ENCODE peak calls at places on chromosome 6, in eight cellular contexts. M, Q, S, Y, Z, G, U and K are unnamed samples.

GRCh38 chr6:126064257-126064993 is 78.1 kb downstream of the TRMT11 start:
- DNase-seq in M (no peak), Q (no peak), S (no peak), Y (no peak), Z (no peak), G (no peak), U (no peak), K (no peak)

GRCh38 chr6:116111552-116112528 is 11.2 kb downstream of the NT5DC1 start:
- DNase-seq in M (peak), Q (peak), S (no peak), Y (no peak), Z (no peak), G (no peak), U (no peak), K (no peak)

GRCh38 chr6:88114838-88115237 is 51.3 kb downstream of the CNR1 start:
- DNase-seq in M (peak), Q (no peak), S (no peak), Y (no peak), Z (no peak), G (no peak), U (no peak), K (no peak)

GRCh38 chr6:133051264-133051663 is 189.9 kb upstream of the EYA4 start:
- DNase-seq in M (no peak), Q (no peak), S (no peak), Y (no peak), Z (no peak), G (no peak), U (no peak), K (no peak)

GRCh38 chr6:118899948-118900347 is 6.0 kb downstream of the ASF1A start:
- DNase-seq in M (no peak), Q (peak), S (no peak), Y (no peak), Z (no peak), G (no peak), U (no peak), K (no peak)

GRCh38 chr6:141164042-141164748 is 968.5 kb upstream of the GJE1 start:
- DNase-seq in M (no peak), Q (no peak), S (no peak), Y (no peak), Z (no peak), G (no peak), U (no peak), K (no peak)

GRCh38 chr6:139550361-139550760 is 175.9 kb upstream of the CITED2 start:
- DNase-seq in M (no peak), Q (no peak), S (no peak), Y (no peak), Z (no peak), G (no peak), U (no peak), K (no peak)

GRCh38 chr6:161486903-161487531 is 213.2 kb upstream of the AGPAT4 start:
- DNase-seq in M (no peak), Q (no peak), S (no peak), Y (no peak), Z (no peak), G (no peak), U (no peak), K (no peak)

GRCh38 chr6:68701159-68701558 is 66.1 kb downstream of the ADGRB3 start:
- DNase-seq in M (no peak), Q (no peak), S (no peak), Y (no peak), Z (no peak), G (no peak), U (no peak), K (no peak)

GRCh38 chr6:31945154-31945506 is 765 bp upstream of the CFB start:
- DNase-seq in M (no peak), Q (no peak), S (no peak), Y (no peak), Z (no peak), G (no peak), U (no peak), K (no peak)

GRCh38 chr6:132401120-132401940 is at the start of gene MOXD1:
- DNase-seq in M (no peak), Q (no peak), S (peak), Y (peak), Z (no peak), G (no peak), U (no peak), K (no peak)

GRCh38 chr6:168616807-168617756 is 176.1 kb downstream of the SMOC2 start:
- DNase-seq in M (no peak), Q (no peak), S (no peak), Y (no peak), Z (no peak), G (no peak), U (no peak), K (no peak)

GRCh38 chr6:26017567-26017966 is 55.0 kb downstream of the TRIM38 start:
- DNase-seq in M (peak), Q (peak), S (peak), Y (no peak), Z (peak), G (peak), U (peak), K (peak)

GRCh38 chr6:157274471-157275226 is 48.7 kb downstream of the TMEM242 start:
- DNase-seq in M (peak), Q (peak), S (peak), Y (peak), Z (peak), G (peak), U (peak), K (peak)

GRCh38 chr6:30213654-30213998 is 420 bp upstream of the TRIM26 start:
- DNase-seq in M (no peak), Q (no peak), S (no peak), Y (no peak), Z (no peak), G (no peak), U (no peak), K (no peak)

GRCh38 chr6:24959333-24959732 is 23.6 kb upstream of the RIPOR2 start:
- DNase-seq in M (no peak), Q (no peak), S (no peak), Y (no peak), Z (no peak), G (no peak), U (no peak), K (no peak)

GRCh38 chr6:43887340-43887858 is 117.4 kb downstream of the VEGFA start:
- DNase-seq in M (no peak), Q (no peak), S (no peak), Y (no peak), Z (no peak), G (no peak), U (no peak), K (no peak)

GRCh38 chr6:3009930-3010329 is 10.2 kb downstream of the NQO2 start:
- DNase-seq in M (no peak), Q (no peak), S (no peak), Y (no peak), Z (no peak), G (no peak), U (no peak), K (no peak)

GRCh38 chr6:90040931-90041330 is 146.7 kb downstream of the GJA10 start:
- DNase-seq in M (no peak), Q (no peak), S (no peak), Y (no peak), Z (no peak), G (no peak), U (no peak), K (no peak)

GRCh38 chr6:167735498-167736201 is 91.1 kb upstream of the AFDN start:
- DNase-seq in M (no peak), Q (no peak), S (no peak), Y (no peak), Z (no peak), G (no peak), U (no peak), K (no peak)

GRCh38 chr6:23137596-23137995 is 568.2 kb downstream of the HDGFL1 start:
- DNase-seq in M (no peak), Q (no peak), S (peak), Y (no peak), Z (no peak), G (no peak), U (no peak), K (no peak)

GRCh38 chr6:129312865-129313264 is 397.1 kb downstream of the ARHGAP18 start:
- DNase-seq in M (no peak), Q (no peak), S (peak), Y (no peak), Z (no peak), G (no peak), U (no peak), K (no peak)

GRCh38 chr6:36692220-36692619 is 5.4 kb upstream of the RAB44 start:
- DNase-seq in M (peak), Q (peak), S (no peak), Y (peak), Z (peak), G (no peak), U (no peak), K (no peak)

GRCh38 chr6:168035098-168035660 is 37.7 kb downstream of the KIF25 start:
- DNase-seq in M (no peak), Q (no peak), S (peak), Y (peak), Z (no peak), G (no peak), U (no peak), K (no peak)

GRCh38 chr6:77466055-77467028 is 3.1 kb upstream of the HTR1B start:
- DNase-seq in M (no peak), Q (peak), S (peak), Y (no peak), Z (no peak), G (no peak), U (no peak), K (no peak)

GRCh38 chr6:13355043-13355945 is 27.0 kb upstream of the TBC1D7 start:
- DNase-seq in M (peak), Q (peak), S (peak), Y (no peak), Z (peak), G (no peak), U (no peak), K (no peak)